ENCODE peak calls at places on chromosomes 3 and 15, in seven cellular contexts. One of them, this sample, is unnamed. For H3K9me3 and H3K36me3, the result is how much of the 10 kb centered on the place peaks cover.

GRCh38 chr3:160828880-160829279 is 72.8 kb downstream of the PPM1L start:
- DNase-seq in heart left ventricle: no peak
- DNase-seq in SJSA1: no peak
- DNase-seq in iPS DF 6.9: no peak
- DNase-seq in lower lobe of right lung: no peak
- DNase-seq in stomach: no peak
- DNase-seq in suprapubic skin: no peak
- DNase-seq in this sample: no peak

GRCh38 chr15:59484399-59484798 is 46.4 kb downstream of the FAM81A start:
- DNase-seq in SJSA1: no peak
- DNase-seq in heart left ventricle: peak
- DNase-seq in stomach: no peak
- DNase-seq in suprapubic skin: no peak
- DNase-seq in iPS DF 6.9: no peak
- DNase-seq in lower lobe of right lung: no peak
- DNase-seq in this sample: no peak

GRCh38 chr3:38549486-38549885 is 53.3 kb downstream of the EXOG start:
- DNase-seq in suprapubic skin: no peak
- DNase-seq in iPS DF 6.9: no peak
- DNase-seq in lower lobe of right lung: no peak
- DNase-seq in SJSA1: no peak
- DNase-seq in heart left ventricle: no peak
- DNase-seq in stomach: peak
- DNase-seq in this sample: no peak

GRCh38 chr3:137000039-137000438 is 42.3 kb downstream of the IL20RB start:
- DNase-seq in lower lobe of right lung: no peak
- DNase-seq in iPS DF 6.9: no peak
- DNase-seq in suprapubic skin: no peak
- DNase-seq in stomach: no peak
- DNase-seq in heart left ventricle: no peak
- DNase-seq in SJSA1: no peak
- DNase-seq in this sample: no peak

GRCh38 chr3:30720586-30721313 is 114.3 kb downstream of the TGFBR2 start:
- DNase-seq in iPS DF 6.9: no peak
- DNase-seq in SJSA1: peak
- DNase-seq in stomach: no peak
- DNase-seq in heart left ventricle: no peak
- DNase-seq in suprapubic skin: no peak
- DNase-seq in lower lobe of right lung: no peak
- DNase-seq in this sample: peak

GRCh38 chr3:58175429-58176184 is 35.2 kb downstream of the DNASE1L3 start:
- DNase-seq in suprapubic skin: no peak
- DNase-seq in lower lobe of right lung: no peak
- DNase-seq in stomach: peak
- DNase-seq in SJSA1: peak
- DNase-seq in heart left ventricle: no peak
- DNase-seq in iPS DF 6.9: no peak
- DNase-seq in this sample: peak

GRCh38 chr3:44918087-44918486 is 43.7 kb downstream of the TGM4 start:
- DNase-seq in iPS DF 6.9: no peak
- DNase-seq in suprapubic skin: no peak
- DNase-seq in stomach: no peak
- DNase-seq in SJSA1: no peak
- DNase-seq in heart left ventricle: no peak
- DNase-seq in lower lobe of right lung: no peak
- DNase-seq in this sample: no peak

GRCh38 chr15:77527831-77528231 is 104.9 kb downstream of the LINGO1 start:
- DNase-seq in iPS DF 6.9: no peak
- DNase-seq in stomach: no peak
- DNase-seq in SJSA1: no peak
- DNase-seq in lower lobe of right lung: peak
- DNase-seq in suprapubic skin: peak
- DNase-seq in heart left ventricle: peak
- DNase-seq in this sample: no peak

GRCh38 chr3:88480822-88481221 is 331.1 kb downstream of the C3orf38 start:
- DNase-seq in iPS DF 6.9: no peak
- DNase-seq in heart left ventricle: no peak
- DNase-seq in lower lobe of right lung: no peak
- DNase-seq in suprapubic skin: no peak
- DNase-seq in stomach: no peak
- DNase-seq in SJSA1: no peak
- DNase-seq in this sample: no peak

GRCh38 chr3:136929984-136930671 is 27.7 kb upstream of the IL20RB start:
- DNase-seq in SJSA1: no peak
- DNase-seq in iPS DF 6.9: no peak
- DNase-seq in suprapubic skin: peak
- DNase-seq in heart left ventricle: peak
- DNase-seq in stomach: no peak
- DNase-seq in lower lobe of right lung: no peak
- DNase-seq in this sample: peak

GRCh38 chr15:70112018-70112395 is 14.3 kb upstream of the TLE3 start:
- DNase-seq in SJSA1: no peak
- DNase-seq in suprapubic skin: no peak
- DNase-seq in iPS DF 6.9: no peak
- DNase-seq in stomach: no peak
- DNase-seq in heart left ventricle: no peak
- DNase-seq in lower lobe of right lung: no peak
- DNase-seq in this sample: peak

GRCh38 chr3:24166518-24166917 is 221.4 kb downstream of the NR1D2 start:
- DNase-seq in stomach: no peak
- DNase-seq in lower lobe of right lung: no peak
- DNase-seq in heart left ventricle: no peak
- DNase-seq in suprapubic skin: no peak
- DNase-seq in SJSA1: no peak
- DNase-seq in iPS DF 6.9: no peak
- DNase-seq in this sample: no peak

GRCh38 chr3:39146611-39147373 is 6.6 kb downstream of the CSRNP1 start:
- DNase-seq in heart left ventricle: peak
- DNase-seq in SJSA1: peak
- DNase-seq in stomach: peak
- DNase-seq in iPS DF 6.9: no peak
- DNase-seq in suprapubic skin: peak
- DNase-seq in lower lobe of right lung: peak
- DNase-seq in this sample: peak

GRCh38 chr3:39639344-39640236 is 169.8 kb upstream of the MYRIP start:
- DNase-seq in heart left ventricle: no peak
- DNase-seq in SJSA1: peak
- DNase-seq in stomach: no peak
- DNase-seq in lower lobe of right lung: no peak
- DNase-seq in iPS DF 6.9: no peak
- DNase-seq in suprapubic skin: no peak
- DNase-seq in this sample: peak

GRCh38 chr3:29349049-29349448 is 68.2 kb downstream of the RBMS3 start:
- DNase-seq in SJSA1: no peak
- DNase-seq in suprapubic skin: no peak
- DNase-seq in stomach: no peak
- DNase-seq in heart left ventricle: no peak
- DNase-seq in iPS DF 6.9: no peak
- DNase-seq in lower lobe of right lung: no peak
- DNase-seq in this sample: no peak

GRCh38 chr15:96321422-96322391 is 8.8 kb upstream of the NR2F2 start:
- DNase-seq in lower lobe of right lung: peak
- DNase-seq in iPS DF 6.9: no peak
- DNase-seq in heart left ventricle: peak
- DNase-seq in suprapubic skin: no peak
- DNase-seq in SJSA1: no peak
- DNase-seq in stomach: peak
- DNase-seq in this sample: no peak

GRCh38 chr3:73029321-73029796 is 32.1 kb upstream of the EBLN2 start:
- DNase-seq in iPS DF 6.9: no peak
- DNase-seq in SJSA1: peak
- DNase-seq in heart left ventricle: no peak
- DNase-seq in suprapubic skin: no peak
- DNase-seq in lower lobe of right lung: no peak
- DNase-seq in stomach: no peak
- DNase-seq in this sample: no peak

GRCh38 chr3:25493786-25494185 is 65.7 kb downstream of the RARB start:
- DNase-seq in suprapubic skin: no peak
- DNase-seq in stomach: no peak
- DNase-seq in heart left ventricle: no peak
- DNase-seq in lower lobe of right lung: no peak
- DNase-seq in SJSA1: peak
- DNase-seq in iPS DF 6.9: no peak
- DNase-seq in this sample: no peak

GRCh38 chr3:25497096-25497495 is 69.0 kb downstream of the RARB start:
- DNase-seq in SJSA1: no peak
- DNase-seq in suprapubic skin: no peak
- DNase-seq in iPS DF 6.9: no peak
- DNase-seq in heart left ventricle: no peak
- DNase-seq in lower lobe of right lung: no peak
- DNase-seq in stomach: no peak
- DNase-seq in this sample: no peak

GRCh38 chr3:25493246-25493645 is 65.2 kb downstream of the RARB start:
- DNase-seq in iPS DF 6.9: no peak
- DNase-seq in stomach: no peak
- DNase-seq in lower lobe of right lung: no peak
- DNase-seq in suprapubic skin: no peak
- DNase-seq in SJSA1: peak
- DNase-seq in heart left ventricle: no peak
- DNase-seq in this sample: no peak

GRCh38 chr3:25495304-25495703 is 67.2 kb downstream of the RARB start:
- DNase-seq in SJSA1: no peak
- DNase-seq in iPS DF 6.9: no peak
- DNase-seq in lower lobe of right lung: no peak
- DNase-seq in heart left ventricle: no peak
- DNase-seq in stomach: no peak
- DNase-seq in suprapubic skin: no peak
- DNase-seq in this sample: no peak

DNA sequence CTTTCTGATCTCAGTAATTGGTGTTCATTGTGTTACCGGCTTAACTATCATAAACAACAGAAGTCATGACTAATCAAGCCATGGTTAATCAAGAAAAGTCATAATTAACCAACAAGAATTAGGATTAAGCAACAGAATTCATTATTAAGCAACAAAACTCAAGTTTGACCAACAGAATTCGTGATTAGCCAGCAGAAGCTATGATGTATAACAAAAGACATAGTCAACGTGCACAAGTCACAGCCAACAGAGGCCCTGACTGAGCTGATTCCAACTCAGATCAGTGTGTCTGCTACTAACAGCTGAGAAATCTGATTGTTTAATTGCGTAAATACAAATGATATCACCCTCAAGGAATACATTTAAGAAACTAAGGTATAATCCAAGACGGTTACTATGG is 67.7 kb downstream of the RARB start:
- DNase-seq in suprapubic skin: no peak
- DNase-seq in stomach: no peak
- DNase-seq in heart left ventricle: no peak
- DNase-seq in iPS DF 6.9: no peak
- DNase-seq in lower lobe of right lung: no peak
- DNase-seq in SJSA1: no peak
- DNase-seq in this sample: no peak
- H3K9me3 ChIP-seq in suprapubic skin: under half
- H3K9me3 ChIP-seq in stomach: under half
- H3K9me3 ChIP-seq in heart left ventricle: under half
- H3K9me3 ChIP-seq in iPS DF 6.9: under half
- H3K9me3 ChIP-seq in lower lobe of right lung: under half
- H3K9me3 ChIP-seq in SJSA1: under half
- H3K9me3 ChIP-seq in this sample: under half

GRCh38 chr3:43736558-43736995 is 45.8 kb downstream of the ABHD5 start:
- DNase-seq in lower lobe of right lung: no peak
- DNase-seq in heart left ventricle: no peak
- DNase-seq in SJSA1: no peak
- DNase-seq in stomach: no peak
- DNase-seq in suprapubic skin: no peak
- DNase-seq in iPS DF 6.9: no peak
- DNase-seq in this sample: peak
- H3K27ac ChIP-seq in lower lobe of right lung: no peak
- H3K27ac ChIP-seq in heart left ventricle: no peak
- H3K27ac ChIP-seq in SJSA1: no peak
- H3K27ac ChIP-seq in stomach: no peak
- H3K27ac ChIP-seq in suprapubic skin: no peak
- H3K27ac ChIP-seq in iPS DF 6.9: no peak
- H3K27ac ChIP-seq in this sample: peak

GRCh38 chr3:113721638-113722037 is 24.4 kb downstream of the NAA50 start:
- DNase-seq in lower lobe of right lung: no peak
- DNase-seq in heart left ventricle: no peak
- DNase-seq in iPS DF 6.9: no peak
- DNase-seq in SJSA1: no peak
- DNase-seq in suprapubic skin: no peak
- DNase-seq in stomach: no peak
- DNase-seq in this sample: no peak

GRCh38 chr3:113719294-113719693 is 22.9 kb upstream of the USF3 start:
- DNase-seq in iPS DF 6.9: no peak
- DNase-seq in lower lobe of right lung: no peak
- DNase-seq in suprapubic skin: no peak
- DNase-seq in heart left ventricle: no peak
- DNase-seq in SJSA1: no peak
- DNase-seq in stomach: no peak
- DNase-seq in this sample: no peak

GRCh38 chr3:113717308-113717707 is 20.9 kb upstream of the USF3 start:
- DNase-seq in stomach: no peak
- DNase-seq in iPS DF 6.9: no peak
- DNase-seq in lower lobe of right lung: no peak
- DNase-seq in SJSA1: no peak
- DNase-seq in heart left ventricle: no peak
- DNase-seq in suprapubic skin: no peak
- DNase-seq in this sample: no peak

GRCh38 chr3:113714702-113715101 is 18.3 kb upstream of the USF3 start:
- DNase-seq in lower lobe of right lung: no peak
- DNase-seq in iPS DF 6.9: no peak
- DNase-seq in SJSA1: no peak
- DNase-seq in heart left ventricle: no peak
- DNase-seq in stomach: no peak
- DNase-seq in suprapubic skin: no peak
- DNase-seq in this sample: no peak

DNA sequence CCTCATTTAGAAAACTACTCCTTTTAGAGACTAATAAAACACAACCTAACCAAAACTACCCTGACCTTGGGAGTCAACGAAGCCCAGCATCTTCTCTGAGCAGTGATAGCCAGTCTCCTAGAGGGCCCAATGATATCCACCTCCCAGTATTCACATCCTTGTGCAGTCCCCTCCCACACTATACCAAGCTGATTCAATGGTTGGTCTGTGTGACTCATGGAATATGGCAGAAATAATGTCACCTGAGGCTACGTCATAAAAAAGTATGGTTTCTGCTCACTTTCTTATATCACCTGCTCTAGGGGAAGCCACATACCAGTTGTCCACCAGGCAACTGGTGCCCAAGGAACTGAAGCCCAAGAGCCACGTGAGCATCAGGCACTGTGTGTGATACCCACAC is 21.4 kb upstream of the USF3 start:
- DNase-seq in suprapubic skin: no peak
- DNase-seq in stomach: no peak
- DNase-seq in iPS DF 6.9: no peak
- DNase-seq in lower lobe of right lung: no peak
- DNase-seq in heart left ventricle: no peak
- DNase-seq in SJSA1: no peak
- DNase-seq in this sample: no peak
- H3K36me3 ChIP-seq in suprapubic skin: under half
- H3K36me3 ChIP-seq in stomach: under half
- H3K36me3 ChIP-seq in iPS DF 6.9: under half
- H3K36me3 ChIP-seq in lower lobe of right lung: under half
- H3K36me3 ChIP-seq in heart left ventricle: under half
- H3K36me3 ChIP-seq in SJSA1: under half
- H3K36me3 ChIP-seq in this sample: under half

DNA sequence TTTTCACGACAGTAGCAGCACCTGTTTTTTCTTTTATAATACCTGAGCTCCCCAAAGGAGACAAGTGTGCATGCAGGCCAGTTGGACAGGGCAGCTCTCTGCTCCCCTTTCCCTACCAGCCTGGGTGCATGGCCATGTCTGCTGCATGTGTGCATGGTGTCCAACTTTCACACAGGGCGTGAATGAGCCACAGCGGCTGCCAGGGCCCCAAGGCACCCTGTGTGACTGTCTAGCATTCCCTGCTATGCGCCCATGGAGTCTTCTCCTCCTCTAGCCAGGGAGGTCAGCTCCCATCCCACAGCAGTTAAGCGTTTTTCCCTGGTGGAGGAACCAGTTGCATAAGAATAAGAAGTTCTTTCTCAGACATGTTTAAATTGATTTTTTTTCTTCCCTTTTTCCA is 20.7 kb upstream of the OR5H1 start:
- DNase-seq in SJSA1: no peak
- DNase-seq in stomach: no peak
- DNase-seq in iPS DF 6.9: no peak
- DNase-seq in lower lobe of right lung: no peak
- DNase-seq in heart left ventricle: no peak
- DNase-seq in suprapubic skin: no peak
- DNase-seq in this sample: no peak
- H3K9me3 ChIP-seq in SJSA1: under half
- H3K9me3 ChIP-seq in stomach: half or more
- H3K9me3 ChIP-seq in iPS DF 6.9: under half
- H3K9me3 ChIP-seq in lower lobe of right lung: under half
- H3K9me3 ChIP-seq in heart left ventricle: under half
- H3K9me3 ChIP-seq in suprapubic skin: under half
- H3K9me3 ChIP-seq in this sample: under half

This sample was measured in small intestine.